ENCODE peak calls at places on chromosomes 6 and 20, in four cellular contexts. S is T-helper 1 cell, P is fibroblast of lung, G is brain microvascular endothelial cell. V is an unnamed sample.

GRCh38 chr6:138493413-138493812 is 5.9 kb downstream of the NHSL1 start:
- DNase-seq in S (no peak), P (peak), G (peak), V (no peak)

GRCh38 chr20:50645253-50646068 is 45.9 kb downstream of the RIPOR3 start:
- DNase-seq in S (no peak), P (peak), G (peak), V (no peak)

GRCh38 chr6:159213401-159213800 is 44.2 kb downstream of the FNDC1 start:
- DNase-seq in S (no peak), P (peak), G (no peak), V (no peak)

GRCh38 chr6:111837007-111837406 is 36.2 kb downstream of the FYN start:
- DNase-seq in S (no peak), P (no peak), G (no peak), V (peak)

GRCh38 chr6:38673397-38674165 is 29.4 kb downstream of the GLO1 start:
- DNase-seq in S (no peak), P (no peak), G (no peak), V (no peak)

GRCh38 chr20:59205044-59205443 is 41.4 kb downstream of the ZNF831 start:
- DNase-seq in S (no peak), P (no peak), G (no peak), V (no peak)

GRCh38 chr20:31674895-31675827 is 37.4 kb downstream of the COX4I2 start:
- DNase-seq in S (peak), P (peak), G (peak), V (peak)

GRCh38 chr6:55474386-55474785 is 104.6 kb downstream of the HMGCLL1 start:
- DNase-seq in S (no peak), P (no peak), G (no peak), V (no peak)

GRCh38 chr6:1941534-1941933 is 303.9 kb downstream of the GMDS start:
- DNase-seq in S (no peak), P (no peak), G (no peak), V (no peak)

GRCh38 chr6:78076371-78076770 is 423.5 kb downstream of the MEI4 start:
- DNase-seq in S (no peak), P (no peak), G (no peak), V (no peak)

GRCh38 chr6:167744681-167745659 is 81.7 kb upstream of the AFDN start:
- DNase-seq in S (no peak), P (no peak), G (no peak), V (no peak)

GRCh38 chr6:136486357-136486756 is 63.9 kb downstream of the MAP7 start:
- DNase-seq in S (no peak), P (no peak), G (no peak), V (no peak)

GRCh38 chr6:144149894-144150672 is at the start of gene STX11:
- DNase-seq in S (peak), P (peak), G (peak), V (peak)

GRCh38 chr6:28335040-28335563 is 846 bp downstream of the ZSCAN31 start:
- DNase-seq in S (no peak), P (no peak), G (no peak), V (no peak)

GRCh38 chr6:79946242-79946641 is 1.1 kb downstream of the ELOVL4 start:
- DNase-seq in S (no peak), P (peak), G (peak), V (no peak)

GRCh38 chr6:85490516-85491248 is 40.8 kb downstream of the NT5E start:
- DNase-seq in S (no peak), P (peak), G (no peak), V (no peak)

GRCh38 chr6:82553863-82554531 is 190.4 kb downstream of the TPBG start:
- DNase-seq in S (no peak), P (no peak), G (no peak), V (no peak)

GRCh38 chr6:163711071-163711470 is 296.6 kb downstream of the QKI start:
- DNase-seq in S (no peak), P (no peak), G (no peak), V (no peak)

GRCh38 chr6:126156973-126157372 is 170.6 kb downstream of the TRMT11 start:
- DNase-seq in S (no peak), P (no peak), G (no peak), V (no peak)

GRCh38 chr6:122833229-122833556 is 44.1 kb downstream of the SMPDL3A start:
- DNase-seq in S (no peak), P (no peak), G (no peak), V (no peak)

GRCh38 chr20:31758991-31759390 is 19.9 kb downstream of the TPX2 start:
- DNase-seq in S (no peak), P (no peak), G (no peak), V (no peak)

GRCh38 chr6:110039364-110039995 is 61.4 kb downstream of the GPR6 start:
- DNase-seq in S (peak), P (peak), G (peak), V (peak)

GRCh38 chr20:20860078-20860806 is 147.8 kb upstream of the RALGAPA2 start:
- DNase-seq in S (peak), P (peak), G (peak), V (peak)

V was measured in effector memory CD4-positive, alpha-beta T cell.